ENCODE peak calls at places on chromosomes 13 and 19, in six cellular contexts. One of them, this sample, is unnamed.

GRCh38 chr13:68993154-68993553 is 1114.5 kb upstream of the ATXN8OS start:
- DNase-seq in transverse colon: no peak
- DNase-seq in heart left ventricle: no peak
- DNase-seq in uterus: no peak
- DNase-seq in adrenal gland: no peak
- DNase-seq in bronchial epithelial cell: no peak
- DNase-seq in this sample: no peak

GRCh38 chr19:5949792-5950305 is 28.1 kb downstream of the RANBP3 start:
- DNase-seq in heart left ventricle: peak; percentile 76
- DNase-seq in transverse colon: no peak
- DNase-seq in bronchial epithelial cell: peak; percentile 71
- DNase-seq in uterus: no peak
- DNase-seq in adrenal gland: no peak
- DNase-seq in this sample: no peak

GRCh38 chr19:21691656-21692055 is 75.7 kb downstream of the ZNF100 start:
- DNase-seq in heart left ventricle: no peak
- DNase-seq in uterus: peak; percentile 24
- DNase-seq in adrenal gland: no peak
- DNase-seq in transverse colon: no peak
- DNase-seq in bronchial epithelial cell: no peak
- DNase-seq in this sample: no peak

GRCh38 chr13:33730147-33730546 is 87.8 kb upstream of the RFC3 start:
- DNase-seq in uterus: no peak
- DNase-seq in heart left ventricle: no peak
- DNase-seq in adrenal gland: no peak
- DNase-seq in bronchial epithelial cell: no peak
- DNase-seq in transverse colon: no peak
- DNase-seq in this sample: no peak

GRCh38 chr13:63433546-63434150 is 2018.0 kb upstream of the PCDH20 start:
- DNase-seq in transverse colon: no peak
- DNase-seq in heart left ventricle: no peak
- DNase-seq in uterus: no peak
- DNase-seq in bronchial epithelial cell: peak; percentile 18
- DNase-seq in adrenal gland: no peak
- DNase-seq in this sample: peak; percentile 59

GRCh38 chr13:53001871-53002270 is 26.7 kb upstream of the OLFM4 start:
- DNase-seq in adrenal gland: no peak
- DNase-seq in transverse colon: no peak
- DNase-seq in uterus: no peak
- DNase-seq in bronchial epithelial cell: peak; percentile 2
- DNase-seq in heart left ventricle: no peak
- DNase-seq in this sample: no peak

GRCh38 chr13:101298517-101298916 is 117.8 kb downstream of the NALCN start:
- DNase-seq in heart left ventricle: no peak
- DNase-seq in bronchial epithelial cell: peak; percentile 18
- DNase-seq in transverse colon: no peak
- DNase-seq in uterus: no peak
- DNase-seq in adrenal gland: no peak
- DNase-seq in this sample: no peak

GRCh38 chr19:15296353-15296752 is 36.0 kb downstream of the BRD4 start:
- DNase-seq in bronchial epithelial cell: no peak
- DNase-seq in heart left ventricle: peak; percentile 76
- DNase-seq in uterus: no peak
- DNase-seq in transverse colon: no peak
- DNase-seq in adrenal gland: no peak
- DNase-seq in this sample: no peak

GRCh38 chr19:3544742-3545668 is 6.0 kb downstream of the TEKTIP1 start:
- DNase-seq in transverse colon: peak; percentile 80
- DNase-seq in adrenal gland: peak; percentile 85
- DNase-seq in uterus: peak; percentile 61
- DNase-seq in heart left ventricle: peak; percentile 68
- DNase-seq in bronchial epithelial cell: peak; percentile 42
- DNase-seq in this sample: peak; percentile 73

GRCh38 chr19:21604351-21604926 is 99.0 kb downstream of the ZNF429 start:
- DNase-seq in adrenal gland: no peak
- DNase-seq in bronchial epithelial cell: peak; percentile 17
- DNase-seq in uterus: no peak
- DNase-seq in transverse colon: no peak
- DNase-seq in heart left ventricle: no peak
- DNase-seq in this sample: peak; percentile 56

GRCh38 chr19:45782820-45783785 is 813 bp upstream of the DMPK start:
- DNase-seq in heart left ventricle: peak; percentile 92
- DNase-seq in uterus: peak; percentile 86
- DNase-seq in transverse colon: peak; percentile 52
- DNase-seq in bronchial epithelial cell: no peak
- DNase-seq in adrenal gland: no peak
- DNase-seq in this sample: peak; percentile 94

GRCh38 chr13:46492946-46493345 is 60.0 kb upstream of the LRCH1 start:
- DNase-seq in heart left ventricle: no peak
- DNase-seq in transverse colon: no peak
- DNase-seq in bronchial epithelial cell: peak; percentile 30
- DNase-seq in adrenal gland: no peak
- DNase-seq in uterus: no peak
- DNase-seq in this sample: peak; percentile 86

GRCh38 chr19:5553892-5554291 is 13.9 kb downstream of the TINCR start:
- DNase-seq in bronchial epithelial cell: no peak
- DNase-seq in adrenal gland: no peak
- DNase-seq in uterus: no peak
- DNase-seq in heart left ventricle: no peak
- DNase-seq in transverse colon: no peak
- DNase-seq in this sample: no peak

GRCh38 chr13:51799261-51799660 is 4.7 kb downstream of the DHRS12 start:
- DNase-seq in transverse colon: no peak
- DNase-seq in adrenal gland: no peak
- DNase-seq in bronchial epithelial cell: no peak
- DNase-seq in heart left ventricle: no peak
- DNase-seq in uterus: no peak
- DNase-seq in this sample: no peak

GRCh38 chr13:110820311-110820710 is 94.6 kb downstream of the ANKRD10 start:
- DNase-seq in uterus: no peak
- DNase-seq in transverse colon: no peak
- DNase-seq in heart left ventricle: no peak
- DNase-seq in adrenal gland: no peak
- DNase-seq in bronchial epithelial cell: no peak
- DNase-seq in this sample: no peak

GRCh38 chr13:43783820-43784219 is 3.0 kb downstream of the ENOX1 start:
- DNase-seq in transverse colon: no peak
- DNase-seq in bronchial epithelial cell: peak; percentile 67
- DNase-seq in uterus: no peak
- DNase-seq in adrenal gland: no peak
- DNase-seq in heart left ventricle: no peak
- DNase-seq in this sample: peak; percentile 57

GRCh38 chr13:80173224-80173623 is 167.7 kb downstream of the SPRY2 start:
- DNase-seq in heart left ventricle: peak; percentile 26
- DNase-seq in bronchial epithelial cell: no peak
- DNase-seq in transverse colon: peak; percentile 11
- DNase-seq in uterus: no peak
- DNase-seq in adrenal gland: peak; percentile 33
- DNase-seq in this sample: no peak

GRCh38 chr13:23428183-23428528 is 5.3 kb downstream of the SACS start:
- DNase-seq in adrenal gland: no peak
- DNase-seq in bronchial epithelial cell: no peak
- DNase-seq in uterus: no peak
- DNase-seq in transverse colon: no peak
- DNase-seq in heart left ventricle: no peak
- DNase-seq in this sample: peak; percentile 41

GRCh38 chr13:20923272-20923671 is 20.7 kb upstream of the XPO4 start:
- DNase-seq in transverse colon: no peak
- DNase-seq in heart left ventricle: no peak
- DNase-seq in bronchial epithelial cell: no peak
- DNase-seq in uterus: no peak
- DNase-seq in adrenal gland: no peak
- DNase-seq in this sample: no peak

GRCh38 chr19:47493378-47494210 is 9.6 kb upstream of the KPTN start:
- DNase-seq in heart left ventricle: no peak
- DNase-seq in uterus: no peak
- DNase-seq in adrenal gland: no peak
- DNase-seq in transverse colon: no peak
- DNase-seq in bronchial epithelial cell: no peak
- DNase-seq in this sample: no peak

GRCh38 chr13:69194130-69194529 is 913.5 kb upstream of the ATXN8OS start:
- DNase-seq in uterus: no peak
- DNase-seq in bronchial epithelial cell: no peak
- DNase-seq in transverse colon: no peak
- DNase-seq in heart left ventricle: no peak
- DNase-seq in adrenal gland: no peak
- DNase-seq in this sample: no peak

DNA sequence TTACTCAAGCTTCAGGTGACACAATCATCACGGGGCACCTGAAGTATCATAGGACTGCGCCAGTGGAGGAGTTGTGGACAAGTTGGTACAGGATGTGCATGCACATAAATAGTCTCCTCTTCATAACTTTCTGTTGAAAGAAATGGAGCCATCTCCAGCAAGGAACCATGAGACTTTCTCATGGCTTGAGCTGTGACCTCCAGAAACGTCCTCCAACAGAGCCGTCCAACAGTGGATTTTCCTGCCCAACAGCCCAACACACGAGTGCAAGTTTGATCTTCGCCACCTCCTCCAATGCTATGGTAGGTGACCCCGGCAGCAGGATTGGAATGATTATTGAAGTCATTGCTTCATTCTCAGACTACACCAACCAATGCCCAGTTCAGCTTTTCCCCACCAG is 105.1 kb upstream of the ZNF507 start:
- DNase-seq in heart left ventricle: no peak
- DNase-seq in uterus: no peak
- DNase-seq in bronchial epithelial cell: no peak
- DNase-seq in adrenal gland: no peak
- DNase-seq in transverse colon: no peak
- DNase-seq in this sample: no peak
- H3K27me3 ChIP-seq in heart left ventricle: no peaks in the 10 kb centered on the region
- H3K27me3 ChIP-seq in uterus: no peaks in the 10 kb centered on the region
- H3K27me3 ChIP-seq in bronchial epithelial cell: no peaks in the 10 kb centered on the region
- H3K27me3 ChIP-seq in adrenal gland: no peaks in the 10 kb centered on the region
- H3K27me3 ChIP-seq in transverse colon: no peaks in the 10 kb centered on the region
- H3K27me3 ChIP-seq in this sample: peaks cover 8% of the 10 kb centered on the region

GRCh38 chr19:51590441-51590840 is 19.4 kb downstream of the ZNF175 start:
- DNase-seq in uterus: no peak
- DNase-seq in heart left ventricle: no peak
- DNase-seq in transverse colon: no peak
- DNase-seq in adrenal gland: no peak
- DNase-seq in bronchial epithelial cell: no peak
- DNase-seq in this sample: no peak
- H3K27me3 ChIP-seq in uterus: no peaks in the 10 kb centered on the region
- H3K27me3 ChIP-seq in heart left ventricle: no peaks in the 10 kb centered on the region
- H3K27me3 ChIP-seq in transverse colon: no peaks in the 10 kb centered on the region
- H3K27me3 ChIP-seq in adrenal gland: no peaks in the 10 kb centered on the region
- H3K27me3 ChIP-seq in bronchial epithelial cell: no peaks in the 10 kb centered on the region
- H3K27me3 ChIP-seq in this sample: no peaks in the 10 kb centered on the region

DNA sequence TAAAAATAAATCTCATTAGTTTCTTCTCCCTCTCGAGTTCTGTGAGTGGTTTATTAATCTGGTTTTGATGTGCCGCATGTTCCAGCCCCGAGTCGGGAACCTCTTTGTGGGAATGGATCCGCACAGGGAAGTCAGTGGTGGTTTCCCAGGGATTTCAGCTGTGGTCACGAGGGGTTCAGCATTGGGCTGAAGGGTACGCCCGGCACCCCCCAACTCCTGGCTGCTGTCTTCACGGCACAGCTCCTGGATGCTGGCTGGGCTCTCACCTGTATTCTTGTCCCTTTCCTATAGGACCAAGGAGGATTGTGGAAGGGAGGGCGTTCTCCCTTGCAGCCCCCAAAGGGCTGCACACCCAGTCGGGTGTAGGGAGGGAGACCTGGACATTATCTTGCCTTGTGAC is 167.8 kb downstream of the ZNF536 start:
- DNase-seq in bronchial epithelial cell: no peak
- DNase-seq in heart left ventricle: no peak
- DNase-seq in uterus: no peak
- DNase-seq in transverse colon: no peak
- DNase-seq in adrenal gland: no peak
- DNase-seq in this sample: no peak
- H3K27me3 ChIP-seq in bronchial epithelial cell: no peaks in the 10 kb centered on the region
- H3K27me3 ChIP-seq in heart left ventricle: no peaks in the 10 kb centered on the region
- H3K27me3 ChIP-seq in uterus: no peaks in the 10 kb centered on the region
- H3K27me3 ChIP-seq in transverse colon: no peaks in the 10 kb centered on the region
- H3K27me3 ChIP-seq in adrenal gland: no peaks in the 10 kb centered on the region
- H3K27me3 ChIP-seq in this sample: peaks cover 3% of the 10 kb centered on the region

DNA sequence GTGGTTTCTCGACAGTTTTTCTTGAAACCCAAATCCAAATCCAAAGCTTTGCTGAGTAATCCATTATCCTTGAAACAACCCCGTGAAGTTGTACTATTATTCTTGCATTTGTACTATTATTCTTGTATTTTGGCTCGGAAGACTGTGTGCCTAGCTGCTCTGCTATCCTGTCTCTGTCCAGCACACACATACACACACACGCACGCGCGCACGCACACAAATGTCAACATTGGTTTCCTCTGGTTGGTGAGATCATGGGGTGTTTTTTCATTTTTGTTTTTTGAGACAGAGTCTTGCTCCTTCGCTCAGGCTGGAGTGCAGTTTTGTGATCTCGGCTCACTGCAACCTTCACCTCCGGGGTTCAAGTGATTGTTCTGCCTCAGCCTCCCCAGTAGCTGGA is 14.9 kb upstream of the KLK4 start:
- DNase-seq in adrenal gland: no peak
- DNase-seq in transverse colon: no peak
- DNase-seq in heart left ventricle: no peak
- DNase-seq in bronchial epithelial cell: no peak
- DNase-seq in uterus: no peak
- DNase-seq in this sample: no peak
- H3K27me3 ChIP-seq in adrenal gland: peaks cover 16% of the 10 kb centered on the region
- H3K27me3 ChIP-seq in transverse colon: peaks cover 36% of the 10 kb centered on the region
- H3K27me3 ChIP-seq in heart left ventricle: peaks cover 12% of the 10 kb centered on the region
- H3K27me3 ChIP-seq in bronchial epithelial cell: peaks cover 5% of the 10 kb centered on the region
- H3K27me3 ChIP-seq in uterus: no peaks in the 10 kb centered on the region
- H3K27me3 ChIP-seq in this sample: peaks cover 18% of the 10 kb centered on the region

GRCh38 chr13:49802410-49802809 is 9.9 kb upstream of the KPNA3 start:
- DNase-seq in bronchial epithelial cell: no peak
- DNase-seq in adrenal gland: no peak
- DNase-seq in uterus: no peak
- DNase-seq in transverse colon: no peak
- DNase-seq in heart left ventricle: no peak
- DNase-seq in this sample: no peak

GRCh38 chr13:49807681-49808080 is 15.2 kb upstream of the KPNA3 start:
- DNase-seq in transverse colon: no peak
- DNase-seq in adrenal gland: no peak
- DNase-seq in bronchial epithelial cell: no peak
- DNase-seq in heart left ventricle: no peak
- DNase-seq in uterus: no peak
- DNase-seq in this sample: no peak

GRCh38 chr13:49810464-49810824 is 18.0 kb upstream of the KPNA3 start:
- DNase-seq in heart left ventricle: no peak
- DNase-seq in uterus: no peak
- DNase-seq in transverse colon: no peak
- DNase-seq in adrenal gland: no peak
- DNase-seq in bronchial epithelial cell: peak; percentile 70
- DNase-seq in this sample: no peak

GRCh38 chr13:49810825-49811526 is 18.5 kb upstream of the KPNA3 start:
- DNase-seq in uterus: no peak
- DNase-seq in adrenal gland: no peak
- DNase-seq in bronchial epithelial cell: peak; percentile 85
- DNase-seq in heart left ventricle: peak; percentile 41
- DNase-seq in transverse colon: no peak
- DNase-seq in this sample: peak; percentile 55

GRCh38 chr13:49806126-49806536 is 13.6 kb upstream of the KPNA3 start:
- DNase-seq in uterus: no peak
- DNase-seq in transverse colon: no peak
- DNase-seq in bronchial epithelial cell: peak; percentile 96
- DNase-seq in heart left ventricle: no peak
- DNase-seq in adrenal gland: no peak
- DNase-seq in this sample: no peak
- H3K27me3 ChIP-seq in uterus: no peaks in the 10 kb centered on the region
- H3K27me3 ChIP-seq in transverse colon: no peaks in the 10 kb centered on the region
- H3K27me3 ChIP-seq in bronchial epithelial cell: no peaks in the 10 kb centered on the region
- H3K27me3 ChIP-seq in heart left ventricle: no peaks in the 10 kb centered on the region
- H3K27me3 ChIP-seq in adrenal gland: no peaks in the 10 kb centered on the region
- H3K27me3 ChIP-seq in this sample: peaks cover 3% of the 10 kb centered on the region

This sample was measured in adipocyte.